ENCODE peak calls at places on chromosomes 16 and 17, in seven cellular contexts. X is iris pigment epithelial cell, D is D341Med, T is LHCN-M2, W is AG09319, R is fibroblast of pulmonary artery, J is HS-27A. V is an unnamed sample.
A peak's percentile ranks its signal among the peaks of the same experiment; 100 is the strongest.

GRCh38 chr16:53689636-53690035 is 14.0 kb downstream of the RPGRIP1L start:
- DNase-seq in R (no peak), J (no peak), X (no peak), T (peak; percentile 41), W (no peak), D (no peak), V (no peak)

GRCh38 chr17:77282524-77283515 is 142.1 kb downstream of the SEC14L1 start:
- DNase-seq in J (no peak), T (no peak), X (peak; percentile 36), W (no peak), D (no peak), R (peak; percentile 77), V (no peak)

GRCh38 chr17:71975331-71975801 is 145.5 kb upstream of the SOX9 start:
- DNase-seq in X (peak; percentile 37), J (no peak), T (peak; percentile 78), D (no peak), R (peak; percentile 44), W (peak; percentile 23), V (no peak)

GRCh38 chr17:69945698-69946185 is 129.3 kb upstream of the KCNJ16 start:
- DNase-seq in W (no peak), J (no peak), D (no peak), X (no peak), T (no peak), R (no peak), V (no peak)

GRCh38 chr17:75338335-75338734 is 49.1 kb upstream of the SLC25A19 start:
- DNase-seq in T (peak; percentile 62), D (no peak), R (no peak), J (no peak), W (no peak), X (peak; percentile 41), V (no peak)

GRCh38 chr16:81158964-81159363 is 62.8 kb upstream of the GCSH start:
- DNase-seq in J (no peak), T (peak; percentile 6), X (no peak), R (no peak), D (no peak), W (no peak), V (no peak)

GRCh38 chr16:4928227-4928626 is 8.7 kb downstream of the PPL start:
- DNase-seq in X (no peak), J (no peak), D (no peak), T (no peak), R (no peak), W (no peak), V (no peak)

GRCh38 chr16:62190426-62190825 is 154.2 kb upstream of the CDH8 start:
- DNase-seq in T (peak; percentile 1), J (no peak), R (no peak), X (peak; percentile 0), W (no peak), D (no peak), V (no peak)

GRCh38 chr17:62707425-62707739 is 79.9 kb downstream of the MRC2 start:
- DNase-seq in D (peak; percentile 18), W (no peak), X (no peak), R (no peak), J (no peak), T (no peak), V (no peak)

GRCh38 chr16:88196471-88197400 is 186.0 kb upstream of the ZNF469 start:
- DNase-seq in J (no peak), X (no peak), R (no peak), T (no peak), D (no peak), W (no peak), V (no peak)

GRCh38 chr17:72683506-72684404 is 408.7 kb downstream of the SLC39A11 start:
- DNase-seq in X (peak; percentile 96), D (no peak), R (peak; percentile 92), T (peak; percentile 84), W (peak; percentile 72), J (peak; percentile 12), V (no peak)

GRCh38 chr16:84348386-84348785 is 20.0 kb upstream of the ATP2C2 start:
- DNase-seq in R (no peak), J (no peak), X (no peak), T (no peak), W (no peak), D (no peak), V (no peak)

GRCh38 chr16:71807905-71808592 is 585 bp downstream of the AP1G1 start:
- DNase-seq in T (peak; percentile 22), R (no peak), W (no peak), J (no peak), X (peak; percentile 63), D (peak; percentile 20), V (no peak)

GRCh38 chr17:44952946-44953475 is 5.4 kb upstream of the KIF18B start:
- DNase-seq in J (no peak), W (no peak), R (no peak), D (peak; percentile 37), X (no peak), T (no peak), V (no peak)

V was measured in T-helper 17 cell.